ENCODE peak calls at places on chromosomes 7 and 10, in ten cellular contexts. N, A, E, P, Z, W, S, O, Q and H are unnamed samples.

GRCh38 chr7:112140600-112140999 is 65.6 kb downstream of the DOCK4 start:
- DNase-seq in N (peak), A (no peak), E (no peak), P (no peak), Z (no peak), W (no peak), S (no peak), O (no peak), Q (no peak), H (no peak)

GRCh38 chr7:73822319-73823173 is 8.2 kb upstream of the CLDN4 start:
- DNase-seq in N (peak), A (peak), E (no peak), P (no peak), Z (no peak), W (no peak), S (peak), O (peak), Q (no peak), H (no peak)

GRCh38 chr10:63227207-63227895 is 94.2 kb downstream of the NRBF2 start:
- DNase-seq in N (no peak), A (peak), E (no peak), P (no peak), Z (no peak), W (no peak), S (no peak), O (no peak), Q (no peak), H (no peak)

GRCh38 chr7:36497775-36498174 is 108.1 kb downstream of the ANLN start:
- DNase-seq in N (no peak), A (no peak), E (no peak), P (no peak), Z (no peak), W (no peak), S (no peak), O (no peak), Q (no peak), H (no peak)

GRCh38 chr7:24366901-24367300 is 82.9 kb downstream of the NPY start:
- DNase-seq in N (no peak), A (no peak), E (no peak), P (no peak), Z (no peak), W (no peak), S (no peak), O (no peak), Q (no peak), H (no peak)

GRCh38 chr7:31478744-31479143 is 35.1 kb upstream of the ITPRID1 start:
- DNase-seq in N (no peak), A (no peak), E (no peak), P (no peak), Z (no peak), W (no peak), S (no peak), O (no peak), Q (no peak), H (no peak)

GRCh38 chr7:155338632-155339320 is 41.1 kb downstream of the INSIG1 start:
- DNase-seq in N (no peak), A (no peak), E (no peak), P (no peak), Z (no peak), W (no peak), S (no peak), O (no peak), Q (no peak), H (no peak)

GRCh38 chr10:103618027-103618385 is 124.5 kb downstream of the NEURL1 start:
- DNase-seq in N (no peak), A (no peak), E (no peak), P (no peak), Z (no peak), W (no peak), S (no peak), O (no peak), Q (no peak), H (no peak)

GRCh38 chr10:48457949-48458661 is 146.8 kb downstream of the ARHGAP22 start:
- DNase-seq in N (no peak), A (no peak), E (no peak), P (no peak), Z (no peak), W (no peak), S (no peak), O (no peak), Q (no peak), H (peak)

GRCh38 chr7:37977243-37977642 is 56.8 kb downstream of the EPDR1 start:
- DNase-seq in N (no peak), A (peak), E (no peak), P (no peak), Z (no peak), W (no peak), S (no peak), O (no peak), Q (no peak), H (no peak)

GRCh38 chr10:48762104-48763042 is 77.7 kb downstream of the WDFY4 start:
- DNase-seq in N (no peak), A (peak), E (no peak), P (no peak), Z (no peak), W (no peak), S (no peak), O (no peak), Q (no peak), H (no peak)

GRCh38 chr7:13742126-13742525 is 247.3 kb downstream of the ETV1 start:
- DNase-seq in N (no peak), A (peak), E (no peak), P (no peak), Z (no peak), W (no peak), S (peak), O (no peak), Q (no peak), H (no peak)

GRCh38 chr10:104342941-104343411 is 4.7 kb upstream of the ITPRIP start:
- DNase-seq in N (no peak), A (no peak), E (no peak), P (no peak), Z (no peak), W (no peak), S (no peak), O (no peak), Q (no peak), H (no peak)

GRCh38 chr7:108417926-108418325 is 38.3 kb downstream of the NRCAM start:
- DNase-seq in N (no peak), A (no peak), E (no peak), P (no peak), Z (no peak), W (no peak), S (no peak), O (no peak), Q (no peak), H (no peak)

GRCh38 chr10:116654816-116655215 is 34.1 kb downstream of the PNLIPRP2 start:
- DNase-seq in N (no peak), A (peak), E (no peak), P (no peak), Z (no peak), W (no peak), S (no peak), O (no peak), Q (no peak), H (no peak)

GRCh38 chr7:128008141-128008540 is 23.1 kb downstream of the LRRC4 start:
- DNase-seq in N (no peak), A (no peak), E (no peak), P (no peak), Z (no peak), W (no peak), S (no peak), O (no peak), Q (no peak), H (no peak)

GRCh38 chr7:128888039-128888755 is 22.3 kb downstream of the KCP start:
- DNase-seq in N (no peak), A (no peak), E (no peak), P (no peak), Z (no peak), W (no peak), S (no peak), O (peak), Q (no peak), H (no peak)

GRCh38 chr10:124518366-124518765 is 56.7 kb downstream of the LHPP start:
- DNase-seq in N (no peak), A (no peak), E (no peak), P (no peak), Z (no peak), W (no peak), S (no peak), O (no peak), Q (no peak), H (no peak)

GRCh38 chr7:98078197-98078870 is 28.3 kb upstream of the LMTK2 start:
- DNase-seq in N (peak), A (no peak), E (no peak), P (no peak), Z (no peak), W (no peak), S (no peak), O (no peak), Q (no peak), H (no peak)

GRCh38 chr7:37833107-37833817 is 15.1 kb upstream of the NME8 start:
- DNase-seq in N (no peak), A (peak), E (no peak), P (peak), Z (peak), W (peak), S (peak), O (peak), Q (no peak), H (no peak)

GRCh38 chr7:21401944-21402343 is 25.9 kb upstream of the SP4 start:
- DNase-seq in N (no peak), A (no peak), E (no peak), P (no peak), Z (no peak), W (no peak), S (no peak), O (no peak), Q (no peak), H (no peak)

GRCh38 chr10:118745056-118745455 is 9.7 kb downstream of the CACUL1 start:
- DNase-seq in N (no peak), A (no peak), E (no peak), P (no peak), Z (no peak), W (no peak), S (no peak), O (no peak), Q (no peak), H (no peak)

GRCh38 chr10:106636781-106637491 is 527.6 kb downstream of the SORCS1 start:
- DNase-seq in N (no peak), A (no peak), E (no peak), P (no peak), Z (no peak), W (no peak), S (no peak), O (no peak), Q (no peak), H (no peak)

GRCh38 chr10:114815751-114816150 is 5.8 kb upstream of the FHIP2A start:
- DNase-seq in N (no peak), A (peak), E (no peak), P (no peak), Z (no peak), W (no peak), S (no peak), O (no peak), Q (no peak), H (no peak)

GRCh38 chr10:22427890-22428571 is 82.7 kb downstream of the SPAG6 start:
- DNase-seq in N (peak), A (peak), E (no peak), P (no peak), Z (no peak), W (peak), S (peak), O (no peak), Q (no peak), H (no peak)

GRCh38 chr10:77819210-77820140 is 107.1 kb downstream of the DLG5 start:
- DNase-seq in N (no peak), A (no peak), E (no peak), P (no peak), Z (no peak), W (no peak), S (no peak), O (no peak), Q (no peak), H (no peak)

GRCh38 chr7:143288836-143289235 is 685 bp downstream of the CASP2 start:
- DNase-seq in N (no peak), A (no peak), E (no peak), P (no peak), Z (no peak), W (no peak), S (peak), O (no peak), Q (no peak), H (no peak)